ENCODE peak calls at places on chromosomes 6 and 20, in five cellular contexts. N, Z, L, K and J are unnamed samples.

GRCh38 chr6:112603726-112604125 is 256.6 kb downstream of the RFPL4B start:
- DNase-seq in N (no peak), L (no peak), K (no peak), Z (no peak), J (no peak)

GRCh38 chr6:49326337-49326736 is 136.7 kb downstream of the MMUT start:
- DNase-seq in Z (no peak), L (no peak), K (no peak), N (no peak), J (no peak)

GRCh38 chr6:115272311-115272710 is 788.4 kb downstream of the FRK start:
- DNase-seq in K (no peak), N (no peak), Z (no peak), L (no peak), J (no peak)

GRCh38 chr6:61867635-61868034 is 418.4 kb downstream of the KHDRBS2 start:
- DNase-seq in Z (no peak), L (no peak), N (peak; percentile 19), K (no peak), J (no peak)

GRCh38 chr6:19804362-19805145 is 32.6 kb upstream of the ID4 start:
- DNase-seq in Z (peak; percentile 96), K (peak; percentile 97), L (peak; percentile 94), N (peak; percentile 97), J (peak; percentile 96)

GRCh38 chr20:14838663-14839650 is 501.5 kb upstream of the FLRT3 start:
- DNase-seq in Z (no peak), L (no peak), K (no peak), N (no peak), J (no peak)

GRCh38 chr6:63883597-63883996 is 248.0 kb downstream of the PHF3 start:
- DNase-seq in K (no peak), Z (no peak), N (no peak), L (no peak), J (no peak)

GRCh38 chr6:41306187-41306854 is 19.8 kb upstream of the TREM1 start:
- DNase-seq in L (peak; percentile 19), K (peak; percentile 57), N (no peak), Z (no peak), J (peak; percentile 67)

GRCh38 chr6:38982470-38982869 is 66.1 kb upstream of the GLP1R start:
- DNase-seq in Z (no peak), L (no peak), N (no peak), K (no peak), J (no peak)

GRCh38 chr6:16684896-16685554 is 76.2 kb downstream of the ATXN1 start:
- DNase-seq in N (no peak), L (no peak), K (no peak), Z (no peak), J (no peak)

GRCh38 chr20:652611-653109 is 340 bp downstream of the SRXN1 start:
- DNase-seq in N (no peak), Z (no peak), K (peak; percentile 39), L (peak; percentile 22), J (peak; percentile 42)

GRCh38 chr6:142871910-142872331 is 73.1 kb downstream of the HIVEP2 start:
- DNase-seq in Z (peak; percentile 48), K (peak; percentile 53), N (no peak), L (peak; percentile 59), J (peak; percentile 57)
- TF ChIP-seq POLR2A in Z (no peak), K (no peak), N (no peak), L (no peak), J (no peak)

GRCh38 chr6:30077218-30077617 is 1.6 kb upstream of the RNF39 start:
- DNase-seq in Z (no peak), L (no peak), N (no peak), K (no peak), J (no peak)
- H3K27me3 ChIP-seq in Z (peaks cover 62% of the 10 kb centered on the region), L (peaks cover 76% of the 10 kb centered on the region), N (no peaks in the 10 kb centered on the region), K (peaks cover 4% of the 10 kb centered on the region), J (no peaks in the 10 kb centered on the region)

DNA sequence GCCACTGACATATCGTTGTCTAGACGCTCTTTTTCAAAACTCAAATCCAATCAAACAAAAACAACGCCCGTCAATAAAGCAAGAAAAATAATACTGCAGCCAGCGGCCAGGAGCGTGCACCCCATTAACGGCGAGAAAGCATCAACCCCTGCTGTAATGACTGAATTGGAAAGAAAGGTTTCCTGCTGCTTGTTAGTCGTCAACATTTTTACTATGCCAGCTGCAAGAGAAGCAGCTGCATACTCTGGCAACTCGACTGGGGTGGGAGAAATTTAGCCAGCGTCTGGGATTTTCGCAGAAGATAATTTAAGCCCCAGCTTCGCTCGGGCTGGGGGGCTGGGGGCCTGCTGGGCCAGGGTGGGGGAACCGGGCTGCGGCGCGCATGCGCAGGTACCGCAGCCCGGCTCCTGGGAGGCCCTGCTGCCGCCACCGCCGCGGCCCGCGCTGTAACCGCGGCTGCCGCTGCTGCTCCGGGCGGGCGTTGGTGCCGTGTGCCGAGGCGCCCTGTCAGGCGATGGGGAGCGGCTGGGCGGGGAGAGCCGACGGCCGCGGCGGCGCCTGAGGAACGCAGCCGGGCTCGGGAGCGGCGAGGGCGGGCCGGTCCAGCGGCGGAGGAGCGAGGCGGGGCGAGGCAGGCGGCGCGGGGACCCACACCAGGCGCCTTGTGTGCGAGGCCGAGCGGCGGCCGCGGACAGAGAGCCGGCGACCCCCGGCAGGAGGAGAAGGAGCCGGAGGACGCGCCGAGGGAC is 732 bp upstream of the STXBP5 start:
- DNase-seq in Z (peak; percentile 63), N (peak; percentile 81), L (peak; percentile 81), K (peak; percentile 79), J (peak; percentile 61)
- TF ChIP-seq POLR2A in Z (peak; percentile 45), N (peak; percentile 50), L (peak; percentile 16), K (peak; percentile 38), J (no peak)

DNA sequence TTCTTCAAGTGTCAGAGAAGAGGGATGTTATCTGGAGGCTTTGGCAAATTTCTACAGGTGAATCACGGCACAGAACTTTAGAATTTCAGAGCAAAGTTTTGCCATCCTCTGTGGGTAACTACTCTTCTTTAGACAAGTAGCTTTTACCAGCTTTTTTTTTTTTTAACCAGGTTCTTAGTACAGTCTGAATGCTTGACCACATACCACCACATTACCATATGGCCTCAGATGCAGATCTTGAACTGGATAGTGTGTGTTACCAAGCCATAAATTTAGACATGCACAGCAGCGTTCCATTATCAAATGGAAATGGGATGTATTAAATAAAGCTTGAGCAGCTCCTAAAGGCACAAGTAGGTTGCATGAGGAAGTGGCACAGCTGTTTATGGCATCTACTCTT is 38.3 kb upstream of the PRSS16 start:
- DNase-seq in N (no peak), K (no peak), Z (no peak), L (no peak), J (no peak)
- H3K27me3 ChIP-seq in N (no peaks in the 10 kb centered on the region), K (peaks cover 16% of the 10 kb centered on the region), Z (peaks cover 69% of the 10 kb centered on the region), L (peaks cover 87% of the 10 kb centered on the region), J (no peaks in the 10 kb centered on the region)

GRCh38 chr6:26473758-26474438 is 16.1 kb downstream of the BTN2A1 start:
- DNase-seq in K (peak; percentile 75), L (peak; percentile 89), Z (peak; percentile 82), N (peak; percentile 62), J (peak; percentile 88)
- TF ChIP-seq POLR2A in K (peak; percentile 50), L (peak; percentile 88), Z (peak; percentile 71), N (peak; percentile 25), J (no peak)

GRCh38 chr20:40641809-40642208 is 47.2 kb downstream of the MAFB start:
- DNase-seq in N (no peak), Z (no peak), K (no peak), L (no peak), J (no peak)
- H3K27me3 ChIP-seq in N (no peaks in the 10 kb centered on the region), Z (peaks cover 10% of the 10 kb centered on the region), K (no peaks in the 10 kb centered on the region), L (no peaks in the 10 kb centered on the region), J (no peaks in the 10 kb centered on the region)

DNA sequence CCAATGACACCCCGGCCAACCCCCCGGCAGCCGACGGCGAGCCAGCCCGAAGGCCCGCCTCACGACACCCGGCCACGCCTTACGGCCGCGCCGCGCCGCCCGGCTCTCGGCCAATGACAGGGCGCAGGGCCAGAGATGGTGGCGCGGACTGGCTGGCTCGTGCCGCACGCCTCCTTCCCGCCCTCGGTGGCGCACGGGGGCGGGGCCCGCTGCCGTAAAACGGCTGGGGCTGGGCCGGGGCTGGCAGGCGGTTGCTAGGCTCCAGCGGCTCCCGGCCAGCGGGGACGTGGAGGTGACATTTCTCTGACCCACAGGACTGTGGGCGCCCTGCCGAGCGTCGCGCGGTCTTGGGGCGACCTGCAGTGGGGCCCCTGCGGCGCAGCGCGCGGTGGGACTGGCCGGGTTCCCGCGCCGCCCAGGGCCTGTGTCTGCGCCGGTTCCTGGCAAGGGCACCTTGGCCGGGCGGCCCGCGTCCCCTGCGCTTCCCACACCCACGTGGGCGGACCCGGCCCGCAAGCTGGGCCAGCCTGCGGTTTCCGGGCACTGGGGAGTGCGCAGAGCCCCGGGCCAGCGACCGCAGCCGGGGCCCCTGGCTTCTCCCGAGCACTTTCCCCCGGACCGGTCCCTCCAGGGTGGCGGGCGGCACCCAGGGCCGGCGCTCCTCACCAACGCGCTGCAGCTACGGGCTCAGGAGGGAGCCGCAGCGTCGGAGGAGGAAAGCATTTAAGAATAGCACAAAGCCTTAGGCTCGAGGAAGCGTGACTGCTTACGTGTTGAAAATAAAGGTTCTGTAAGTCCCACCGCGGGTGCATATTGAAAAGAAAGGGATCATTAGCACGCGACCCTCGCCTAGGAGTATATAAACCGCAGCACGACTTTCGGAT is at the start of gene MPC1:
- DNase-seq in K (peak; percentile 96), L (peak; percentile 97), N (peak; percentile 98), Z (peak; percentile 97), J (peak; percentile 96)
- TF ChIP-seq POLR2A in K (peak; percentile 80), L (peak; percentile 93), N (peak; percentile 39), Z (peak; percentile 91), J (no peak)

GRCh38 chr6:27286141-27286540 is 25.9 kb downstream of the POM121L2 start:
- DNase-seq in K (no peak), N (no peak), Z (no peak), L (no peak), J (no peak)

GRCh38 chr6:27290850-27291208 is 21.2 kb downstream of the POM121L2 start:
- DNase-seq in Z (no peak), N (no peak), K (no peak), L (no peak), J (no peak)

GRCh38 chr6:27288136-27289044 is 23.7 kb downstream of the POM121L2 start:
- DNase-seq in Z (no peak), L (no peak), N (no peak), K (no peak), J (no peak)

GRCh38 chr6:27290065-27290849 is 21.8 kb downstream of the POM121L2 start:
- DNase-seq in L (no peak), Z (no peak), K (no peak), N (no peak), J (no peak)

DNA sequence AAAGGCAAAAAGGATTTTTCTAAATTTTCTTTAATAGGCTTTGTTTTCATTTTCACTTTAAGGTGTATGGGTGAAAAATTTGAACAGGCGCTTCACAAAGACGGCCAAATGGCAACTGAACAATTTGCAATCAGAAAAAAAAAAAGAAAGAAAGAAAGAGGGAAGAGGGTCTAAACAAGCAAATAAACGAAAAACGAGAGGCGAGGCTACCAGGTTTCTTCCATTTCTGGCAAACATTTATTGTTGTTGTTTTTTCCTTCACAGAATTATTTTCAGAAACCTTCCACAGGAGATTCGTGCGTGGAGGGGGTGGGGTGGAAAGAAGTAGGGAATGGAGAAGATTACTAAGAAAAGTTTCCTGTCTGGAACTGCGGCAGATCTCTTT is 24.3 kb downstream of the POM121L2 start:
- DNase-seq in N (no peak), Z (no peak), K (no peak), L (no peak), J (no peak)
- H3K27me3 ChIP-seq in N (no peaks in the 10 kb centered on the region), Z (peaks cover 100% of the 10 kb centered on the region), K (peaks cover 19% of the 10 kb centered on the region), L (peaks cover 100% of the 10 kb centered on the region), J (no peaks in the 10 kb centered on the region)

GRCh38 chr20:17968366-17969275 is at the start of the genes MGME1 and SNX5:
- DNase-seq in Z (peak; percentile 99), K (peak; percentile 98), L (peak; percentile 100), N (peak; percentile 99), J (peak; percentile 99)
- TF ChIP-seq POLR2A in Z (peak; percentile 54), K (peak; percentile 60), L (peak; percentile 53), N (no peak), J (no peak)